ENCODE peak calls at places on chromosomes 11 and 22, in ten cellular contexts. One of them, this sample, is unnamed.

GRCh38 chr11:60786811-60787567 is 1.9 kb downstream of the MS4A10 start:
- DNase-seq in stomach: peak
- DNase-seq in spleen: peak
- DNase-seq in sigmoid colon: peak
- DNase-seq in upper lobe of left lung: no peak
- DNase-seq in HCT116: no peak
- DNase-seq in HL-60: no peak
- DNase-seq in K562: no peak
- DNase-seq in suprapubic skin: peak
- DNase-seq in H1: no peak
- DNase-seq in this sample: no peak

GRCh38 chr11:81874627-81875026 is 859.0 kb downstream of the FAM181B start:
- DNase-seq in stomach: no peak
- DNase-seq in spleen: no peak
- DNase-seq in sigmoid colon: no peak
- DNase-seq in upper lobe of left lung: no peak
- DNase-seq in HCT116: no peak
- DNase-seq in HL-60: no peak
- DNase-seq in K562: no peak
- DNase-seq in suprapubic skin: no peak
- DNase-seq in H1: no peak
- DNase-seq in this sample: no peak

GRCh38 chr11:15163136-15163535 is 48.4 kb downstream of the INSC start:
- DNase-seq in stomach: no peak
- DNase-seq in spleen: no peak
- DNase-seq in sigmoid colon: no peak
- DNase-seq in upper lobe of left lung: no peak
- DNase-seq in HCT116: no peak
- DNase-seq in HL-60: no peak
- DNase-seq in K562: no peak
- DNase-seq in suprapubic skin: no peak
- DNase-seq in H1: no peak
- DNase-seq in this sample: no peak

GRCh38 chr11:33013706-33014105 is 2.0 kb upstream of the DEPDC7 start:
- DNase-seq in stomach: no peak
- DNase-seq in spleen: no peak
- DNase-seq in sigmoid colon: no peak
- DNase-seq in upper lobe of left lung: no peak
- DNase-seq in HCT116: no peak
- DNase-seq in HL-60: no peak
- DNase-seq in K562: no peak
- DNase-seq in suprapubic skin: no peak
- DNase-seq in H1: no peak
- DNase-seq in this sample: no peak

GRCh38 chr22:26592368-26593015 is 2.6 kb upstream of the TPST2 start:
- DNase-seq in stomach: peak
- DNase-seq in spleen: peak
- DNase-seq in sigmoid colon: no peak
- DNase-seq in upper lobe of left lung: no peak
- DNase-seq in HCT116: no peak
- DNase-seq in HL-60: peak
- DNase-seq in K562: no peak
- DNase-seq in suprapubic skin: no peak
- DNase-seq in H1: no peak
- DNase-seq in this sample: no peak

GRCh38 chr11:130999086-130999485 is 82.8 kb upstream of the SNX19 start:
- DNase-seq in stomach: no peak
- DNase-seq in spleen: no peak
- DNase-seq in sigmoid colon: no peak
- DNase-seq in upper lobe of left lung: no peak
- DNase-seq in HCT116: no peak
- DNase-seq in HL-60: no peak
- DNase-seq in K562: no peak
- DNase-seq in suprapubic skin: no peak
- DNase-seq in H1: no peak
- DNase-seq in this sample: no peak

GRCh38 chr11:38543311-38543710 is 1945.3 kb upstream of the RAG2 start:
- DNase-seq in stomach: no peak
- DNase-seq in spleen: no peak
- DNase-seq in sigmoid colon: no peak
- DNase-seq in upper lobe of left lung: no peak
- DNase-seq in HCT116: no peak
- DNase-seq in HL-60: no peak
- DNase-seq in K562: no peak
- DNase-seq in suprapubic skin: no peak
- DNase-seq in H1: no peak
- DNase-seq in this sample: no peak

GRCh38 chr11:886568-886967 is 24.0 kb downstream of the CHID1 start:
- DNase-seq in stomach: no peak
- DNase-seq in spleen: no peak
- DNase-seq in sigmoid colon: no peak
- DNase-seq in upper lobe of left lung: peak
- DNase-seq in HCT116: no peak
- DNase-seq in HL-60: no peak
- DNase-seq in K562: no peak
- DNase-seq in suprapubic skin: no peak
- DNase-seq in H1: no peak
- DNase-seq in this sample: no peak

GRCh38 chr22:36315325-36315724 is 62.4 kb downstream of the APOL1 start:
- DNase-seq in stomach: no peak
- DNase-seq in spleen: no peak
- DNase-seq in sigmoid colon: no peak
- DNase-seq in upper lobe of left lung: no peak
- DNase-seq in HCT116: no peak
- DNase-seq in HL-60: no peak
- DNase-seq in K562: no peak
- DNase-seq in suprapubic skin: no peak
- DNase-seq in H1: no peak
- DNase-seq in this sample: no peak
- TF ChIP-seq POLR2AphosphoS5 in stomach: no peak
- TF ChIP-seq POLR2AphosphoS5 in spleen: peak
- TF ChIP-seq POLR2AphosphoS5 in sigmoid colon: no peak
- TF ChIP-seq POLR2AphosphoS5 in upper lobe of left lung: no peak
- TF ChIP-seq POLR2AphosphoS5 in HCT116: no peak
- TF ChIP-seq POLR2AphosphoS5 in HL-60: no peak
- TF ChIP-seq POLR2AphosphoS5 in K562: no peak
- TF ChIP-seq POLR2AphosphoS5 in suprapubic skin: no peak
- TF ChIP-seq POLR2AphosphoS5 in H1: no peak
- TF ChIP-seq POLR2AphosphoS5 in this sample: no peak

DNA sequence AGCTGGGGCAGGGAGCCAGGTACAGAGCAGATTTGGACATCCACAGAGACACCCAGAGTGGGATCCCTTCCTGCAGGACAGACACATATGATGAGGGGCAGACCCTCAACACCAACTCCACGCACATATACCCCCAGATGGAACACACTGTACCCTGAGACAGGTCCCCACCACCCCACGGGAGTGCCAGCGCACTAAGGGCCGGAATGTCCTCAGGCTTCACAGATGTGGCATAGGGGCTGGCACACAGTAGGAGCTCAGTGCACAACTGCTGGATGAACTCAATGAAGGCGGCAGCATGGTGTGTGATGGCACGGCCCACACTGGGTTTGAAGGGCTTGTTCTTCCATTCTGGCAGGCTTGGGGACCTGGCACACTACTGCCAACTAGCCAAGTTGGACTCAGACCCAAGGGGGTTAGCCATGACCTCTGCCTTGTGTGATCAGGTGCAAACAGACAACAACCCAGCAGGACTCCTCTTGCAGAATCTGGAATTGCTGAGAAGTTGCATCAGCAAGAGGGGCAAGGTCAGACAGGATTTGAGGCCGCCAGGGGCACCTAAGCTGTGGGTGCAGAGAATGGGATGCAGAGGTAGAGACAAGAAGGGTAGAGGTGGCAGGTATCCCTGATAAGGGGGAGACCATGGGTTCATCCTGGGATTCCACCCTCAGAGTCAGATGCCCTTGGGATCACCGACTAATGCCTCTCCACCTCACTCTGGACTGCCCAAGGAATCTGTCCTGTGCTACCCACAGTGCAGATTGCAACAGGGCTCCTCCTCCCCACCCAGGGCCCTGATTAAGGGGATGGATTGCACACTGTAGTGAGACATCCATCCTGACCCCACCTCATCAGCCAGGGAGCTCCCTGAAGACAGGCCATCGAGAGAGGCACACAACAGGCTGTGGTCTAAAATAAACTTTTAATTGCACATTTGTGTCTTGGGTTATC is 2.4 kb downstream of the C22orf15 start:
- DNase-seq in stomach: no peak
- DNase-seq in spleen: no peak
- DNase-seq in sigmoid colon: no peak
- DNase-seq in upper lobe of left lung: no peak
- DNase-seq in HCT116: no peak
- DNase-seq in HL-60: no peak
- DNase-seq in K562: no peak
- DNase-seq in suprapubic skin: no peak
- DNase-seq in H1: peak
- DNase-seq in this sample: no peak
- H3K4me3 ChIP-seq in stomach: no peak
- H3K4me3 ChIP-seq in spleen: no peak
- H3K4me3 ChIP-seq in sigmoid colon: no peak
- H3K4me3 ChIP-seq in upper lobe of left lung: no peak
- H3K4me3 ChIP-seq in HCT116: no peak
- H3K4me3 ChIP-seq in HL-60: no peak
- H3K4me3 ChIP-seq in K562: no peak
- H3K4me3 ChIP-seq in suprapubic skin: no peak
- H3K4me3 ChIP-seq in H1: no peak
- H3K4me3 ChIP-seq in this sample: no peak

DNA sequence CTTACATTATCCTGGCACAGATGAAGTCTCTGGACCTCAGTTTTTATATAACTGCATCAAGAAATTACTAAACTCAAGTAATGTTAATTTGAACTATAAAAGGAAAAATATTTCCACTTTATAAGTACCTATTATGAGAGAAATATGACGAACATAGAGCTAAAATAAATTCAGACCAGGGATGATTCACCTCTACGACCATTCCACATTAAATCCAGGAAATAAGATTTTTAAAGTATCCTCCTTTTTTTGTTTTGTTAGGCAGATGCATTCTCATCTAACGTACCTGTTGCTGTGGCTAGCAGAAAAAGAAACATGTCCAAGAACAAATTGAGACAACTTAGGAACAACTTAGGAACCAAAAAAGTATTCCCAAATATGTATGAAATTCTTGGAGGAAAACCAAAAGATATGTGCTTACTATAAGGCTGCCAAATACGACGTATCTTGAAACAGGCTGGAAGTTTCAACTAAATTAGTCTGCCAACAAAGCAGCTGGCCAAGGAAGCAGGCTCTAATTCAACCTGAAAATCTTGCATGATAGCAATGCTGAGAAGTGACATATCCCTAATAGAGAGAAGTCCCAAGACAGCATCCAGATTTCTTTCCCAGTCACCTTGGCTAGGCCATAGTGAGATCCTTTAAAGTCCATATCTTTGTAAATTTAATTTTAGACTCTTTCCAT is 15.7 kb downstream of the SPTY2D1 start:
- DNase-seq in stomach: no peak
- DNase-seq in spleen: no peak
- DNase-seq in sigmoid colon: no peak
- DNase-seq in upper lobe of left lung: no peak
- DNase-seq in HCT116: no peak
- DNase-seq in HL-60: no peak
- DNase-seq in K562: no peak
- DNase-seq in suprapubic skin: no peak
- DNase-seq in H1: no peak
- DNase-seq in this sample: no peak
- H3K27ac ChIP-seq in stomach: peak
- H3K27ac ChIP-seq in spleen: peak
- H3K27ac ChIP-seq in sigmoid colon: peak
- H3K27ac ChIP-seq in upper lobe of left lung: peak
- H3K27ac ChIP-seq in HCT116: no peak
- H3K27ac ChIP-seq in HL-60: peak
- H3K27ac ChIP-seq in K562: no peak
- H3K27ac ChIP-seq in suprapubic skin: no peak
- H3K27ac ChIP-seq in H1: no peak
- H3K27ac ChIP-seq in this sample: no peak

DNA sequence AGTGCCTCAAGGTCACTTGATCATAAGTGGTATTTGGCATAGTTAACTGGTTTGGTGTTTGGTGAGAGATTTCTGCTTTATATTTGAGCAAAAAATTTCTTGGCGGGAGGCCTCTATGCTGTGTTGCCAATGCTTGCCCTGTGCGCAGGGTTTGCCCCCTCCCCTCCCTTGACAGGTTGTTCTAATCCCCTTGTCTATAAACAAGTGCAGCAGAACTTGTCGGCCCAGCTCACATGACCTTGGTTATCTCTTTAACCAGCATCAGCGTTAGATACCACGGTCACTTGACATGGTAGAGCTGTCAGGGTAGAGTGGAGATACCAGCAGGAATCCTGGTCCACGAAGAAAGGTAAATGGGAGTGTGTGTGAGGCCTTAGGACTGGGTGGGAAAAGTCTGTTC is 35.6 kb downstream of the MARK2 start:
- DNase-seq in stomach: peak
- DNase-seq in spleen: no peak
- DNase-seq in sigmoid colon: no peak
- DNase-seq in upper lobe of left lung: no peak
- DNase-seq in HCT116: no peak
- DNase-seq in HL-60: no peak
- DNase-seq in K562: no peak
- DNase-seq in suprapubic skin: no peak
- DNase-seq in H1: no peak
- DNase-seq in this sample: no peak
- TF ChIP-seq POLR2AphosphoS5 in stomach: no peak
- TF ChIP-seq POLR2AphosphoS5 in spleen: no peak
- TF ChIP-seq POLR2AphosphoS5 in sigmoid colon: no peak
- TF ChIP-seq POLR2AphosphoS5 in upper lobe of left lung: no peak
- TF ChIP-seq POLR2AphosphoS5 in HCT116: no peak
- TF ChIP-seq POLR2AphosphoS5 in HL-60: no peak
- TF ChIP-seq POLR2AphosphoS5 in K562: no peak
- TF ChIP-seq POLR2AphosphoS5 in suprapubic skin: no peak
- TF ChIP-seq POLR2AphosphoS5 in H1: no peak
- TF ChIP-seq POLR2AphosphoS5 in this sample: no peak

DNA sequence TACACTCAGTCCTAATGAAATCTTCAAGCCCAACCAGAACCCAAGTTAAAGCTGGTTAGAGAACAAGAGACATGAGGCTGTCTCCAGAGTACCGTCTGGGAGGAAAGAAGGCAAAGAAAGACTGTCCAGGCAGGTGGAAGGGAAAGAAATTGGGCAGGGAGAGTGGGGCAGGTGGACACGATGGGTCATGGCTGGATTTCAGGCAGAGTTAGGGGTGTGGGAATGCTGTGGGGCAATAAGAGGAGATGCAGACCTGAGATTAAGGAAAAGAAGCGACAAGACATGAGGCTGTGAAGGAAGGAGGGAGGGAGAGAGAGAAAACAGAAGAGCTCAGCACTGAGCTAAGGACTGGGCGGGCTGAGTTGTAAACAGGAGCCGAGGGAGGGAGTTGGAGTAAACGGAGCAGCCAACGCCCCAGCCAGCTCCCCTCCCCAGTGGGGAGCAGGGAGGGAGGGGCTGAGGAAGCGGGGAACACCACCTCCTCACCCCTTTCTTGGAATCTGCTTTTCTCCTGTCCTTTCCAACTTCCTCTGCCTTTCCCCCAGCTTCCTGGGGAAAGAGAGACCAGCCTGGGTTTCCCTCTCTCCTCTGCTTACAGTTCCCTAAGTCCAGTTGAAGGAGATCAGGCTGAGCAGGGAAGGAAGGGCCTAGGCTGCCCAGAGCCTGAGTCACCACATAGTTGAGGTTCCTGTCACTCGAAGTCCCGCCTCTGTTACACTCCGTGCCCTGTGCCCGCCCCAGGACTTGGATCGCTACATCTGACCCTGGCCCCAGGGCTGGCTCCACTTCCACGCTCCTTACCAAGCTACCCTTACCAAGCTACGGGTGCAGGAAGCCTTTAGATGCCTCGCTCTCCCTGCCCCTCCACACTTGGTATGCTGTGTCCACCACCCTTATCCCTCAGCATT is 6.6 kb upstream of the AHNAK start:
- DNase-seq in stomach: peak
- DNase-seq in spleen: peak
- DNase-seq in sigmoid colon: peak
- DNase-seq in upper lobe of left lung: no peak
- DNase-seq in HCT116: peak
- DNase-seq in HL-60: peak
- DNase-seq in K562: peak
- DNase-seq in suprapubic skin: peak
- DNase-seq in H1: peak
- DNase-seq in this sample: no peak
- H3K4me3 ChIP-seq in stomach: peak
- H3K4me3 ChIP-seq in spleen: no peak
- H3K4me3 ChIP-seq in sigmoid colon: peak
- H3K4me3 ChIP-seq in upper lobe of left lung: peak
- H3K4me3 ChIP-seq in HCT116: peak
- H3K4me3 ChIP-seq in HL-60: no peak
- H3K4me3 ChIP-seq in K562: no peak
- H3K4me3 ChIP-seq in suprapubic skin: peak
- H3K4me3 ChIP-seq in H1: peak
- H3K4me3 ChIP-seq in this sample: peak

This sample was measured in SK-N-MC.